ENCODE peak calls at places on chromosomes 12 and 14, in eight cellular contexts. One of them, this sample, is unnamed.

GRCh38 chr12:9143137-9143536 is 27.4 kb upstream of the A2M start:
- DNase-seq in lower leg skin: no peak
- DNase-seq in osteoblast: no peak
- DNase-seq in transverse colon: no peak
- DNase-seq in esophagus muscularis mucosa: no peak
- DNase-seq in left lung: no peak
- DNase-seq in astrocyte of the spinal cord: no peak
- DNase-seq in foreskin fibroblast: no peak
- DNase-seq in this sample: no peak

GRCh38 chr12:63276537-63277365 is 125.8 kb upstream of the AVPR1A start:
- DNase-seq in esophagus muscularis mucosa: no peak
- DNase-seq in astrocyte of the spinal cord: peak
- DNase-seq in osteoblast: no peak
- DNase-seq in left lung: no peak
- DNase-seq in transverse colon: no peak
- DNase-seq in foreskin fibroblast: no peak
- DNase-seq in lower leg skin: no peak
- DNase-seq in this sample: peak

GRCh38 chr14:47675489-47676300 is at the start of gene MDGA2:
- DNase-seq in left lung: no peak
- DNase-seq in osteoblast: peak
- DNase-seq in lower leg skin: no peak
- DNase-seq in esophagus muscularis mucosa: no peak
- DNase-seq in astrocyte of the spinal cord: peak
- DNase-seq in foreskin fibroblast: no peak
- DNase-seq in transverse colon: no peak
- DNase-seq in this sample: no peak

GRCh38 chr12:11710906-11711305 is 61.4 kb downstream of the ETV6 start:
- DNase-seq in foreskin fibroblast: no peak
- DNase-seq in transverse colon: no peak
- DNase-seq in esophagus muscularis mucosa: no peak
- DNase-seq in lower leg skin: no peak
- DNase-seq in left lung: no peak
- DNase-seq in astrocyte of the spinal cord: no peak
- DNase-seq in osteoblast: no peak
- DNase-seq in this sample: no peak

GRCh38 chr14:86057018-86057667 is 527.2 kb downstream of the FLRT2 start:
- DNase-seq in transverse colon: no peak
- DNase-seq in left lung: no peak
- DNase-seq in lower leg skin: no peak
- DNase-seq in astrocyte of the spinal cord: peak
- DNase-seq in osteoblast: no peak
- DNase-seq in esophagus muscularis mucosa: no peak
- DNase-seq in foreskin fibroblast: no peak
- DNase-seq in this sample: no peak

GRCh38 chr12:18068355-18068754 is 21.6 kb downstream of the RERGL start:
- DNase-seq in astrocyte of the spinal cord: no peak
- DNase-seq in esophagus muscularis mucosa: no peak
- DNase-seq in foreskin fibroblast: no peak
- DNase-seq in transverse colon: no peak
- DNase-seq in left lung: no peak
- DNase-seq in lower leg skin: no peak
- DNase-seq in osteoblast: no peak
- DNase-seq in this sample: no peak

GRCh38 chr12:77685112-77685511 is 145.6 kb upstream of the NAV3 start:
- DNase-seq in transverse colon: peak
- DNase-seq in left lung: peak
- DNase-seq in osteoblast: peak
- DNase-seq in astrocyte of the spinal cord: peak
- DNase-seq in foreskin fibroblast: peak
- DNase-seq in esophagus muscularis mucosa: no peak
- DNase-seq in lower leg skin: peak
- DNase-seq in this sample: peak

GRCh38 chr14:31479026-31479425 is 8.8 kb downstream of the GPR33 start:
- DNase-seq in foreskin fibroblast: no peak
- DNase-seq in astrocyte of the spinal cord: no peak
- DNase-seq in osteoblast: no peak
- DNase-seq in transverse colon: no peak
- DNase-seq in lower leg skin: no peak
- DNase-seq in left lung: no peak
- DNase-seq in esophagus muscularis mucosa: no peak
- DNase-seq in this sample: no peak

GRCh38 chr12:53219116-53219955 is 12.3 kb upstream of the ITGB7 start:
- DNase-seq in esophagus muscularis mucosa: no peak
- DNase-seq in foreskin fibroblast: no peak
- DNase-seq in astrocyte of the spinal cord: peak
- DNase-seq in osteoblast: peak
- DNase-seq in lower leg skin: no peak
- DNase-seq in transverse colon: no peak
- DNase-seq in left lung: no peak
- DNase-seq in this sample: no peak

GRCh38 chr14:79510659-79511058 is 700.6 kb downstream of the DIO2 start:
- DNase-seq in osteoblast: peak
- DNase-seq in esophagus muscularis mucosa: no peak
- DNase-seq in transverse colon: no peak
- DNase-seq in lower leg skin: no peak
- DNase-seq in foreskin fibroblast: peak
- DNase-seq in left lung: no peak
- DNase-seq in astrocyte of the spinal cord: peak
- DNase-seq in this sample: no peak

GRCh38 chr14:96362071-96362964 is 823 bp downstream of the ATG2B start:
- DNase-seq in esophagus muscularis mucosa: no peak
- DNase-seq in transverse colon: peak
- DNase-seq in osteoblast: peak
- DNase-seq in lower leg skin: peak
- DNase-seq in foreskin fibroblast: peak
- DNase-seq in astrocyte of the spinal cord: peak
- DNase-seq in left lung: peak
- DNase-seq in this sample: no peak

GRCh38 chr12:12181516-12181915 is 85.3 kb downstream of the LRP6 start:
- DNase-seq in astrocyte of the spinal cord: peak
- DNase-seq in lower leg skin: no peak
- DNase-seq in foreskin fibroblast: no peak
- DNase-seq in osteoblast: no peak
- DNase-seq in left lung: no peak
- DNase-seq in transverse colon: no peak
- DNase-seq in esophagus muscularis mucosa: no peak
- DNase-seq in this sample: no peak

GRCh38 chr12:111773801-111774551 is 7.2 kb downstream of the ALDH2 start:
- DNase-seq in esophagus muscularis mucosa: peak
- DNase-seq in left lung: peak
- DNase-seq in foreskin fibroblast: peak
- DNase-seq in lower leg skin: peak
- DNase-seq in osteoblast: peak
- DNase-seq in transverse colon: peak
- DNase-seq in astrocyte of the spinal cord: peak
- DNase-seq in this sample: peak

GRCh38 chr14:82359201-82359600 is 825.5 kb upstream of the SEL1L start:
- DNase-seq in left lung: no peak
- DNase-seq in transverse colon: no peak
- DNase-seq in osteoblast: no peak
- DNase-seq in foreskin fibroblast: no peak
- DNase-seq in esophagus muscularis mucosa: no peak
- DNase-seq in astrocyte of the spinal cord: no peak
- DNase-seq in lower leg skin: no peak
- DNase-seq in this sample: no peak

GRCh38 chr12:103401421-103401820 is 94.3 kb downstream of the C12orf42 start:
- DNase-seq in transverse colon: no peak
- DNase-seq in lower leg skin: no peak
- DNase-seq in astrocyte of the spinal cord: no peak
- DNase-seq in foreskin fibroblast: no peak
- DNase-seq in osteoblast: no peak
- DNase-seq in left lung: no peak
- DNase-seq in esophagus muscularis mucosa: no peak
- DNase-seq in this sample: no peak
- TF ChIP-seq CTCF in transverse colon: no peak
- TF ChIP-seq CTCF in lower leg skin: no peak
- TF ChIP-seq CTCF in astrocyte of the spinal cord: no peak
- TF ChIP-seq CTCF in foreskin fibroblast: no peak
- TF ChIP-seq CTCF in osteoblast: no peak
- TF ChIP-seq CTCF in left lung: no peak
- TF ChIP-seq CTCF in esophagus muscularis mucosa: no peak
- TF ChIP-seq CTCF in this sample: no peak

GRCh38 chr14:37566811-37567371 is 28.2 kb downstream of the FOXA1 start:
- DNase-seq in osteoblast: no peak
- DNase-seq in lower leg skin: no peak
- DNase-seq in esophagus muscularis mucosa: no peak
- DNase-seq in foreskin fibroblast: no peak
- DNase-seq in left lung: no peak
- DNase-seq in transverse colon: no peak
- DNase-seq in astrocyte of the spinal cord: peak
- DNase-seq in this sample: no peak

GRCh38 chr14:37569729-37570128 is 25.3 kb downstream of the FOXA1 start:
- DNase-seq in osteoblast: no peak
- DNase-seq in transverse colon: no peak
- DNase-seq in esophagus muscularis mucosa: no peak
- DNase-seq in lower leg skin: no peak
- DNase-seq in foreskin fibroblast: no peak
- DNase-seq in left lung: no peak
- DNase-seq in astrocyte of the spinal cord: no peak
- DNase-seq in this sample: no peak

GRCh38 chr14:37563189-37563588 is 31.9 kb downstream of the FOXA1 start:
- DNase-seq in transverse colon: no peak
- DNase-seq in foreskin fibroblast: no peak
- DNase-seq in left lung: no peak
- DNase-seq in esophagus muscularis mucosa: no peak
- DNase-seq in astrocyte of the spinal cord: no peak
- DNase-seq in lower leg skin: no peak
- DNase-seq in osteoblast: no peak
- DNase-seq in this sample: no peak

GRCh38 chr14:37571391-37571790 is 23.7 kb downstream of the FOXA1 start:
- DNase-seq in astrocyte of the spinal cord: no peak
- DNase-seq in osteoblast: no peak
- DNase-seq in esophagus muscularis mucosa: no peak
- DNase-seq in foreskin fibroblast: no peak
- DNase-seq in lower leg skin: no peak
- DNase-seq in left lung: no peak
- DNase-seq in transverse colon: no peak
- DNase-seq in this sample: no peak

GRCh38 chr14:37565550-37565949 is 29.5 kb downstream of the FOXA1 start:
- DNase-seq in astrocyte of the spinal cord: no peak
- DNase-seq in lower leg skin: no peak
- DNase-seq in esophagus muscularis mucosa: no peak
- DNase-seq in transverse colon: no peak
- DNase-seq in foreskin fibroblast: no peak
- DNase-seq in left lung: no peak
- DNase-seq in osteoblast: no peak
- DNase-seq in this sample: no peak
- TF ChIP-seq CTCF in astrocyte of the spinal cord: peak
- TF ChIP-seq CTCF in lower leg skin: no peak
- TF ChIP-seq CTCF in esophagus muscularis mucosa: no peak
- TF ChIP-seq CTCF in transverse colon: peak
- TF ChIP-seq CTCF in foreskin fibroblast: peak
- TF ChIP-seq CTCF in left lung: peak
- TF ChIP-seq CTCF in osteoblast: no peak
- TF ChIP-seq CTCF in this sample: peak

GRCh38 chr12:6535697-6535946 is 1.3 kb downstream of the GAPDH start:
- DNase-seq in lower leg skin: no peak
- DNase-seq in foreskin fibroblast: no peak
- DNase-seq in transverse colon: no peak
- DNase-seq in left lung: no peak
- DNase-seq in esophagus muscularis mucosa: no peak
- DNase-seq in astrocyte of the spinal cord: no peak
- DNase-seq in osteoblast: no peak
- DNase-seq in this sample: no peak

GRCh38 chr12:6534914-6535696 is 788 bp downstream of the GAPDH start:
- DNase-seq in astrocyte of the spinal cord: peak
- DNase-seq in lower leg skin: peak
- DNase-seq in transverse colon: peak
- DNase-seq in esophagus muscularis mucosa: peak
- DNase-seq in left lung: peak
- DNase-seq in osteoblast: peak
- DNase-seq in foreskin fibroblast: peak
- DNase-seq in this sample: no peak

GRCh38 chr12:6532927-6533652 is 1.2 kb upstream of the GAPDH start:
- DNase-seq in left lung: peak
- DNase-seq in osteoblast: peak
- DNase-seq in lower leg skin: no peak
- DNase-seq in esophagus muscularis mucosa: peak
- DNase-seq in foreskin fibroblast: peak
- DNase-seq in transverse colon: peak
- DNase-seq in astrocyte of the spinal cord: peak
- DNase-seq in this sample: no peak

GRCh38 chr12:6533653-6534157 is 612 bp upstream of the GAPDH start:
- DNase-seq in foreskin fibroblast: peak
- DNase-seq in left lung: peak
- DNase-seq in lower leg skin: no peak
- DNase-seq in esophagus muscularis mucosa: peak
- DNase-seq in transverse colon: peak
- DNase-seq in osteoblast: peak
- DNase-seq in astrocyte of the spinal cord: peak
- DNase-seq in this sample: no peak

GRCh38 chr12:6534158-6534913 is at the start of gene GAPDH:
- DNase-seq in lower leg skin: peak
- DNase-seq in esophagus muscularis mucosa: peak
- DNase-seq in transverse colon: peak
- DNase-seq in osteoblast: peak
- DNase-seq in foreskin fibroblast: peak
- DNase-seq in left lung: peak
- DNase-seq in astrocyte of the spinal cord: peak
- DNase-seq in this sample: peak
- TF ChIP-seq CTCF in lower leg skin: no peak
- TF ChIP-seq CTCF in esophagus muscularis mucosa: no peak
- TF ChIP-seq CTCF in transverse colon: no peak
- TF ChIP-seq CTCF in osteoblast: no peak
- TF ChIP-seq CTCF in foreskin fibroblast: no peak
- TF ChIP-seq CTCF in left lung: no peak
- TF ChIP-seq CTCF in astrocyte of the spinal cord: no peak
- TF ChIP-seq CTCF in this sample: no peak

GRCh38 chr14:24282736-24283135 is 11.3 kb upstream of the RABGGTA start:
- DNase-seq in foreskin fibroblast: no peak
- DNase-seq in astrocyte of the spinal cord: no peak
- DNase-seq in lower leg skin: no peak
- DNase-seq in esophagus muscularis mucosa: no peak
- DNase-seq in transverse colon: no peak
- DNase-seq in left lung: no peak
- DNase-seq in osteoblast: peak
- DNase-seq in this sample: no peak
- TF ChIP-seq CTCF in foreskin fibroblast: no peak
- TF ChIP-seq CTCF in astrocyte of the spinal cord: no peak
- TF ChIP-seq CTCF in lower leg skin: no peak
- TF ChIP-seq CTCF in esophagus muscularis mucosa: no peak
- TF ChIP-seq CTCF in transverse colon: no peak
- TF ChIP-seq CTCF in left lung: no peak
- TF ChIP-seq CTCF in osteoblast: no peak
- TF ChIP-seq CTCF in this sample: no peak

DNA sequence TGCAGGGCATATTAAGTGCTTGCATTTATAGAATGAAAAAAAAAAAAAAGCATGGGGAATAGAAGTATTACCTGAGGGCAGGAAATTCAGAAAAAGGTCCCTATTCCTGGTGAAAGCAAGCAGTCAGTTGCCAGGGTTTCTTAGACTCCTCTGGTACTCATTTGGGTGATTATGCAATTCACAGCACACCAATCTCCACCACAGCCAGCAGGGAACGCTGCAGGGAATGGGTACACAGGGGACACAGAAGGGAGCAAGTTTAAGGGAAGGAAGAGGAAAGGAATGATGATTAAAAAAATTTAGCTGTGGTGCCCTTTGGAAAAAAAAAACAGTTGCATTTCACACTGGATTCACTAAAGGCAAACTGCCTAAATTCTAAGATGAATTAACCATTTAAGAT is 14.2 kb downstream of the BLTP3B start:
- DNase-seq in transverse colon: peak
- DNase-seq in astrocyte of the spinal cord: peak
- DNase-seq in foreskin fibroblast: peak
- DNase-seq in left lung: no peak
- DNase-seq in lower leg skin: peak
- DNase-seq in esophagus muscularis mucosa: no peak
- DNase-seq in osteoblast: peak
- DNase-seq in this sample: no peak
- TF ChIP-seq CTCF in transverse colon: peak
- TF ChIP-seq CTCF in astrocyte of the spinal cord: peak
- TF ChIP-seq CTCF in foreskin fibroblast: peak
- TF ChIP-seq CTCF in left lung: peak
- TF ChIP-seq CTCF in lower leg skin: no peak
- TF ChIP-seq CTCF in esophagus muscularis mucosa: peak
- TF ChIP-seq CTCF in osteoblast: peak
- TF ChIP-seq CTCF in this sample: peak